ENCODE peak calls at places on chromosomes 13 and 19, in six cellular contexts. W is pancreas, C is adipocyte, P is psoas muscle, S is SJCRH30, D is heart left ventricle. Y is an unnamed sample. For H3K9me3, the result is how much of the 10 kb centered on the place peaks cover.

GRCh38 chr13:60647547-60647946 is 250.5 kb downstream of the TDRD3 start:
- DNase-seq in P (no peak), C (no peak), S (no peak), D (no peak), W (no peak), Y (no peak)

GRCh38 chr13:51643114-51643881 is 59.0 kb downstream of the WDFY2 start:
- DNase-seq in C (peak), P (no peak), W (no peak), S (peak), D (no peak), Y (no peak)

GRCh38 chr13:19587635-19588300 is 26.4 kb upstream of the TPTE2 start:
- DNase-seq in S (peak), W (no peak), C (peak), P (no peak), D (no peak), Y (no peak)

GRCh38 chr13:48292650-48293049 is 10.9 kb upstream of the RB1 start:
- DNase-seq in D (no peak), W (no peak), P (no peak), C (no peak), S (no peak), Y (no peak)

GRCh38 chr19:20278342-20278741 is 111.3 kb downstream of the ZNF486 start:
- DNase-seq in S (no peak), W (no peak), D (no peak), C (peak), P (no peak), Y (no peak)

GRCh38 chr13:114087430-114087829 is 45.0 kb downstream of the RASA3 start:
- DNase-seq in S (no peak), P (peak), D (peak), C (no peak), W (peak), Y (no peak)

GRCh38 chr13:110869805-110870706 is 44.8 kb downstream of the ANKRD10 start:
- DNase-seq in D (peak), P (peak), W (peak), S (peak), C (peak), Y (no peak)

GRCh38 chr13:44311011-44311481 is 62.6 kb upstream of the SERP2 start:
- DNase-seq in W (no peak), C (peak), S (no peak), P (no peak), D (no peak), Y (no peak)

GRCh38 chr13:21079206-21079605 is 17.8 kb upstream of the LATS2 start:
- DNase-seq in C (peak), D (no peak), S (no peak), P (no peak), W (no peak), Y (no peak)

GRCh38 chr13:49262634-49263033 is 14.9 kb downstream of the CDADC1 start:
- DNase-seq in P (no peak), S (no peak), W (no peak), D (no peak), C (no peak), Y (no peak)

GRCh38 chr19:2507109-2507508 is 31.2 kb downstream of the GADD45B start:
- DNase-seq in W (no peak), S (peak), C (peak), D (no peak), P (no peak), Y (no peak)

GRCh38 chr19:43639507-43640423 is at the start of gene CADM4:
- DNase-seq in C (peak), P (peak), S (peak), W (peak), D (no peak), Y (peak)

GRCh38 chr13:106382569-106382968 is 152.9 kb downstream of the EFNB2 start:
- DNase-seq in P (no peak), S (no peak), W (no peak), C (no peak), D (no peak), Y (no peak)

GRCh38 chr13:40261361-40261760 is 405.1 kb downstream of the FOXO1 start:
- DNase-seq in C (no peak), S (no peak), P (no peak), W (no peak), D (no peak), Y (no peak)

GRCh38 chr19:23281663-23282276 is 31.6 kb upstream of the ZNF724 start:
- DNase-seq in P (no peak), S (no peak), D (no peak), W (no peak), C (no peak), Y (no peak)

GRCh38 chr19:35135389-35135909 is 590 bp upstream of the LGI4 start:
- DNase-seq in D (peak), W (peak), C (peak), S (peak), P (peak), Y (peak)

GRCh38 chr13:93535256-93535655 is 308.6 kb downstream of the GPC6 start:
- DNase-seq in S (no peak), W (no peak), C (peak), P (no peak), D (no peak), Y (no peak)

GRCh38 chr19:1295169-1296012 is 9.7 kb downstream of the EFNA2 start:
- DNase-seq in S (peak), D (no peak), P (no peak), C (peak), W (peak), Y (no peak)

GRCh38 chr19:2618611-2619010 is 83.9 kb downstream of the GNG7 start:
- DNase-seq in S (no peak), P (peak), D (peak), W (peak), C (peak), Y (peak)

GRCh38 chr19:29293736-29294342 is 80.9 kb upstream of the UQCRFS1 start:
- DNase-seq in C (no peak), P (no peak), D (no peak), W (no peak), S (no peak), Y (no peak)

GRCh38 chr19:32287811-32288227 is 57.6 kb upstream of the ZNF507 start:
- DNase-seq in P (peak), W (no peak), S (peak), D (peak), C (peak), Y (no peak)

GRCh38 chr13:43180837-43181236 is 157.5 kb downstream of the DNAJC15 start:
- DNase-seq in C (no peak), D (no peak), P (no peak), S (no peak), W (no peak), Y (no peak)

GRCh38 chr19:11949201-11949600 is 15.6 kb upstream of the ZNF763 start:
- DNase-seq in C (no peak), S (peak), W (no peak), P (no peak), D (no peak), Y (no peak)
- H3K9me3 ChIP-seq in C (half or more), S (half or more), W (under half), P (half or more), D (under half), Y (half or more)

GRCh38 chr19:56622374-56622773 is 20.6 kb upstream of the SMIM17 start:
- DNase-seq in S (no peak), C (no peak), P (no peak), W (no peak), D (no peak), Y (no peak)

GRCh38 chr19:56623006-56623405 is 20.0 kb upstream of the SMIM17 start:
- DNase-seq in W (no peak), S (no peak), D (no peak), P (no peak), C (no peak), Y (no peak)

DNA sequence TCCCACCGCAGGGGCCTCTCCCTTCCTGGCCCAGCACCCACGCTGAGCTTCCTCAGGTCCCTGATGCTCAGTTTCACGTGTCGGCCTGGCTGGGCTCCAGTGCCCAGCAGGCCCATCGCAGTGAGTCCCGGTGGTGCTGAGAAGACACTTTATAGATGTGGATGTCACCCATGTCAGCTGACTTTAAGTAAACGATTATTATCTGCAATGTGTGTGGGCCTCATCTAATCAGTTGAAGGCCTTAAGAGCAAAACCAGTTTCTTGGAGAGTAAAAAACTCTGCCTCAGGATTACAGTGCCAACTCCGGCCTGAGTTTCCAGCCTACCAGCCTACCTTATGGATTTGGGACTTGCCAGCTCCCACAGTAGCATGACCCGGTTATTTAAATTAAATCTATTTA is 17.3 kb upstream of the SMIM17 start:
- DNase-seq in P (no peak), S (no peak), D (no peak), W (no peak), C (no peak), Y (no peak)
- H3K9me3 ChIP-seq in P (under half), S (under half), D (under half), W (under half), C (under half), Y (under half)

GRCh38 chr19:8811315-8812172 is 20.6 kb downstream of the ZNF558 start:
- DNase-seq in P (no peak), D (no peak), S (peak), W (no peak), C (peak), Y (no peak)

DNA sequence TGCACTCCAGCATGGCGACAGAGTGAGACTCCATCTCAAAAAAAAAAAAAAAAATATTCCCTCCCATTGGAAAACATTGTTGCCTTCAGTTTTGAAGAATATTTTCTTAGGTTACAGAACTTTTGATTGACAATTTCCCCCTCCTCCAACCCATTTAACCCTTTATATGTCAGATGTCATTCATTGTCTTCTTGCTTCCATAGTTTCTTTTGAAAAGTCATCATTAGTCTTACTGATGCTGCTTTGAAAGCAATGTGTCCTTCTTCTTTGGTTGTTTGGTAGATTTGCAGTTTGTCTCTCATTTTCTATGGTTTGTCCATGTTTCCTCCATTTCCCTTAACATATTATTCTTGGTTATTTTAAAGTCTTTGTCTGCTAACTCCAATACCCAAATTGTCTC is 25.4 kb downstream of the ZNF558 start:
- DNase-seq in C (no peak), S (no peak), D (no peak), P (no peak), W (no peak), Y (no peak)
- H3K9me3 ChIP-seq in C (half or more), S (under half), D (under half), P (half or more), W (under half), Y (under half)

DNA sequence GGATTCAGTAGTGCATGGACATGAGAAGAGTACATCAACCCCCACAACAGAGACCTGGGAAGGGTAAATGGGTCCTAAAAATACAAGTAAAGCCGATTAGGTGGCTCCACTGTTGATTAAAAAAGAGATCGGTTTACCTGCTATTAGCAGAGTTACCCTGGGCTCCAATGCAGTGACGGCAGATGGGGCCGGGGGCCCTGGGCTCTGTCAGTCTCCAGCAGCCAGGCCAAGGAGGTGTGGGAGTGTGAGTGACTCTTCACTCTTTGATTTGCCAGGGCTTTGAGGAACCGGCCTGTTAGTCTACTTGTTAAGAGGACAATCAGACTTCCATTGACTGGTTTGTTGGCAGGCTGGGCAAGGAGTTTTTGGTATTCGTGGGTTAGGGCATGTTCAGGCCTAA is 1368.7 kb downstream of the UQCRFS1 start:
- DNase-seq in P (no peak), W (no peak), C (no peak), S (no peak), D (no peak), Y (no peak)
- H3K9me3 ChIP-seq in P (under half), W (under half), C (under half), S (under half), D (under half), Y (under half)

DNA sequence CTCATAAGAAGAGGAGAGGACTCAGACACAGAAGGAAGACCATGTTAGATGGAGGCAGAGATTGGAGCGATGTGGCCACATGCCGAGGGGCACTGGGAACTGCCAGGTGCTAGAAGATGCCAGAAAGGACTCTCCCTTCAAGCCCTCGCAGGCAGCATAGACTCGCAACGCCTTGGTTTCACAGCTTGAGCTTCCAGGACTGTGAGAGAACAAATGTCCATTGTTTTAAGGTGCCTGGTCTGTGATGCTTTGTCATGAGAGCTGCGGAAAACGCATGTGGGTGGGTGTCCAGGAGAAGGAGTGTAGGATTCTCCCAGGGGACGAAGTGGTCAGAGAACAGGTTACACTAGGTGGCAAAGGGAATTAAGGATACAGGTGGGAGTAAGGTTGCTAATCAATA is 125.9 kb upstream of the USP29 start:
- DNase-seq in S (peak), D (no peak), P (no peak), W (no peak), C (no peak), Y (no peak)
- H3K9me3 ChIP-seq in S (under half), D (under half), P (under half), W (under half), C (under half), Y (under half)

DNA sequence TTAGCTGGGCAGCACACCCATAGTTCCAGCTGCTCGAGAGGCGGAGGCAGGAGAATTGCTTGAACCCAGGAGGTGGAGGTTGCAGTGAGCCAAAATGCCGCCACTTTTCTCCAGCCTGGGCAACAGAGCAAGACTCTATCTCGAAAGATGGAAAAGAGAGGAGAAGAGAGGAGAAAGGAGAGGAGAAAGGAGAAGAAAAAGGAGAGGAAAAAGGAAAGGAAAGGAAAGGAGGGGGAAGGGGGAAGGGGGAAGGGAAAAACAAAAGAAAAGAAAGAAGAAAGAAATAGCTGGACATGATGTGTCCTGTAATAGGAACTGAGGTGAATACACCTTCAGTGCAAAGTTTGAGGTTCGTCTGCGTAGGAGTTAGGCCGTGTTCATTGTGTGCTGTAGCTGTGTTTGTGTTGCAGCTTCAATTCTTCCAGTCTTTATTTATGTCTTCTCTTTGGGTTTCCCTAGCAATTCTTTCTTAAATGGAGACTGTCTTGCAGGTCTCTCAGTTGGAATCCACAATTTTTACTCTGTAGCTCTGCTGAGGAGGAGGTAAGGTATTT is 13.4 kb downstream of the ZNF607 start:
- DNase-seq in W (no peak), C (no peak), P (no peak), D (no peak), S (no peak), Y (no peak)
- H3K9me3 ChIP-seq in W (under half), C (under half), P (under half), D (under half), S (under half), Y (under half)

DNA sequence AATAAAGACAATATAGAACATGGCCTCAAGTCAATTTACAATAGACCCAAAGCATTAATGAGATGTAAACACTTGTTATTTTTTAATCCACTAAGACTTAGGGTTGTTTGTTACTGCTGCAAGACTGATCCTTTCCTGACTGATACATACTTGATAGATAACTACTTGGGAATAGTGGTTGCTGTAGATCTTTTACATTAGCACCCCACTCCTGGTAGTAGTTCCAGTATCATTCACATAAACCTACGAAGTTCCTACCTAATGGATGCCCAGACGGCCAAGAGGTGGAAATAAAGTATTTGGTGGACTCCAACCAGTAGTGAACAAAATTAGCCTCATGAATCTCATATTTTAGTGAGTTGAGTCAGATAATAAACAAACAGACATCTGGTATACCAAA is 26.9 kb downstream of the ADGRE1 start:
- DNase-seq in C (no peak), D (no peak), P (no peak), W (no peak), S (no peak), Y (no peak)
- H3K9me3 ChIP-seq in C (under half), D (under half), P (under half), W (under half), S (under half), Y (under half)

DNA sequence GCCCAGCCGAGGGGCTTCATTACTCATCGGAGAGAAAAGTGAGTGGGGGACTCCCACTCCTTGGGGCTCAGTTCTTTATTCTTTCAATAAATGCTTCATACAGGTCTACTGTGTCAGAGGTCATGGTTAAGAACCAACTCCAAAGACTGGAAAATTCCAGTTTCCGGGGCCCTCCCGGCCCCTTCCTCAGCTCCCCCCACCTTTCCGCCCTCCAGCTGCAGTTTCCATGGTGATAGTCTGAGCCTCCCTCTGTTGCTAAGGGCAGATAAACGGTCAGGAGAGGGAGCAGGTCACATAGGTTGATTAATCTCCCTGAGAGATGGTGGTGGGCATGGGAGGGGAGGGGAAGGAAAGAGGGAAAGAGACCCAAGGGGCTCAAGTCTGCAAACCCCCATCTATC is 131.5 kb upstream of the USP29 start:
- DNase-seq in D (no peak), W (no peak), C (no peak), P (no peak), S (no peak), Y (no peak)
- H3K9me3 ChIP-seq in D (under half), W (under half), C (under half), P (under half), S (under half), Y (under half)